ENCODE peak calls at places on chromosomes 5 and 9, in four cellular contexts. Y is A549, A is SK-N-SH, H is GM12878. O is an unnamed sample.

GRCh38 chr5:136021016-136021405 is 7.8 kb upstream of the TGFBI start:
- DNase-seq in A (no peak), H (no peak), Y (peak), O (no peak)

GRCh38 chr9:126999315-127000068 is 84.9 kb downstream of the RALGPS1 start:
- DNase-seq in H (no peak), A (no peak), Y (no peak), O (no peak)

GRCh38 chr5:170302729-170303501 is 5.3 kb upstream of the LCP2 start:
- DNase-seq in A (no peak), Y (no peak), H (peak), O (no peak)

GRCh38 chr5:104412649-104413240 is 850.2 kb upstream of the NUDT12 start:
- DNase-seq in Y (peak), A (no peak), H (no peak), O (peak)

GRCh38 chr5:42951847-42952411 is 88.2 kb downstream of the ANXA2R start:
- DNase-seq in Y (no peak), A (peak), H (no peak), O (no peak)

GRCh38 chr9:14198544-14199510 is 115.1 kb downstream of the NFIB start:
- DNase-seq in Y (no peak), A (peak), H (no peak), O (no peak)

GRCh38 chr9:111405701-111406100 is 75.7 kb upstream of the OR2K2 start:
- DNase-seq in Y (no peak), H (no peak), A (no peak), O (no peak)

GRCh38 chr5:171122372-171122771 is 186.7 kb upstream of the TLX3 start:
- DNase-seq in Y (no peak), A (peak), H (no peak), O (no peak)

GRCh38 chr5:150434502-150434901 is 15.0 kb downstream of the RPS14 start:
- DNase-seq in A (no peak), Y (no peak), H (no peak), O (peak)

GRCh38 chr5:170747851-170748250 is 35.7 kb upstream of the GABRP start:
- DNase-seq in A (peak), H (no peak), Y (peak), O (peak)

GRCh38 chr5:78591227-78591626 is 57.3 kb downstream of the LHFPL2 start:
- DNase-seq in A (no peak), Y (peak), H (no peak), O (peak)

GRCh38 chr5:116365006-116365496 is 209.6 kb downstream of the SEMA6A start:
- DNase-seq in Y (no peak), H (peak), A (no peak), O (no peak)

GRCh38 chr5:154092356-154092755 is 53.6 kb downstream of the MFAP3 start:
- DNase-seq in H (no peak), A (no peak), Y (peak), O (no peak)

GRCh38 chr9:126852289-126852688 is 8.2 kb upstream of the ZBTB34 start:
- DNase-seq in H (no peak), A (no peak), Y (no peak), O (no peak)

GRCh38 chr5:1192971-1193590 is 8.3 kb upstream of the SLC6A19 start:
- DNase-seq in Y (no peak), A (no peak), H (no peak), O (no peak)

DNA sequence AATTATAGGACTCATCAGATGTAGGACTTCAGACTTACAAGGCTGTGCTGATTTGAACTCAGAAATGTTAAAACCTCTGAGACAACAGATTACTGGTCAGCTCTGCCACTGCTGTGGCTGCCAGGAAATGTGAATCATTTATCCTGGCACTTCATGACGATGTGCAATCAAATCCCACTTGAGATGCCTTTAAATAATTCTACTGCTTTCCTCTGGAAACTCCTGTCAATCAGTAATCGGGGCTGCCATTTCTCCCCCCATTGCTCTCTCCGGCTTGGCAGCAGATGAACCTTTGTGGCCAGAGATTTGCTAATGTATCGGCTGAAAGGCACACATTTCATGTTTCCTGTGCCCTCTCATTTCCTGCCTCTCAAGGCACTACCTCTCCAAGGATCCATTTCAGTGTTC is 291.8 kb upstream of the C9orf72 start:
- DNase-seq in A (no peak), H (no peak), Y (no peak), O (no peak)
- TF ChIP-seq PBX3 in A (peak), H (no peak), Y (no peak), O (no peak)

DNA sequence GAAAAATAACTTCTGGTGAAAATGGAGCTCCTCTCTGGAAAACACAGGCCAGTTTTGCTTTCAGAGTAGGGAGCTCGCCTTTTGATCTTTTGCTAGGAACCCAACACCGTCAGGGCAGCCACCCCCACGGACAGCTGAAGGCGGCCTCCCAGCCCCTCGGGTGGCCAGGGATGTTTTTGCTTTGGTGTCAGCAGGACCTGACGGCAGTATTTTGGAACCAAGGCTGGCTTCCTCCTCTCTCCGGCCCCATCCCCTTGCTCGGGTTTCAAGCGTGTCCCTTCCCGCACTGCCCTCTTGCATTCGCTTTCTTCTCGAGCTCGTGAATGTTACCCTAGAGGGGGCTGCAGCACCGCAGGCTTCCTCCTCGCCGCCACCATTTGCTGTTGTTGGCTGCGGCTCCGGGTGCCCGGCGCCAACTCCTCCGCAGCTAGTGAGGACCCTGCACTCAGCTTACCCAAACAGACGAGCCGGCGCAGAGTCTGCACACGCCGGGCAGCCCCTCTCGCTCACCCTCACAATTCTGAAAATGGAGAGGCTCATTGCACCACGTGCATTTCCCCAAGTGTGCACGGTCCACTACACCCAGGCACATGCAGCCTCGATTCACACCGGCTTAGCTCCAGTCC is 35.5 kb upstream of the ADAMTSL1 start:
- DNase-seq in H (no peak), Y (no peak), A (peak), O (no peak)
- TF ChIP-seq PBX3 in H (no peak), Y (no peak), A (no peak), O (no peak)

GRCh38 chr9:125696106-125696647 is 10.8 kb downstream of the MAPKAP1 start:
- DNase-seq in H (no peak), Y (no peak), A (no peak), O (no peak)

GRCh38 chr9:125699870-125700269 is 7.1 kb downstream of the MAPKAP1 start:
- DNase-seq in H (no peak), Y (no peak), A (no peak), O (no peak)

GRCh38 chr9:125701351-125701750 is 5.7 kb downstream of the MAPKAP1 start:
- DNase-seq in Y (no peak), H (no peak), A (no peak), O (no peak)

GRCh38 chr9:125703662-125704061 is 3.3 kb downstream of the MAPKAP1 start:
- DNase-seq in A (no peak), Y (no peak), H (no peak), O (no peak)

DNA sequence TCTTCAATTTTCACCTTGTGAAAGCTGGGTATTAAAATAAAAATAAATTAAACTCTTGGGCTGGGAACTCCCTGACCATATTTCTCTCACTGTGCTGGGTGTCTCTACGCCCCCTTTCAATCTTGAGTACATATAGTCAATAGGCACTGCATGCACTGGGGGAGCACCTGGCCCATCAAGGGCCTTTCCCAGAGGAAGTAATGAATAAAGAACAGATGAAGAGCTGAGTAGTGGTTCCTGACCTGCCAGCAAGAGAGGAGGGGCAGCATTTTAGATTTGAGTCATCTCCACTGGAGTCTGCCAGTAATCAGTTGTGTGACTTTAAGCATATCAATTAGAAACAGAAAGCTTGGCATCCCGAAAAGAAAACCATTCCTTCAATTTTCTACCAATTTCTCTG is 6.2 kb downstream of the MAPKAP1 start:
- DNase-seq in Y (no peak), H (peak), A (no peak), O (no peak)
- TF ChIP-seq PBX3 in Y (no peak), H (peak), A (peak), O (no peak)

GRCh38 chr9:121821326-121821725 is 169.9 kb downstream of the DAB2IP start:
- DNase-seq in H (no peak), Y (no peak), A (no peak), O (no peak)

GRCh38 chr9:121824651-121825480 is 173.4 kb downstream of the DAB2IP start:
- DNase-seq in H (no peak), A (peak), Y (no peak), O (peak)

GRCh38 chr9:121822093-121823085 is 171.0 kb downstream of the DAB2IP start:
- DNase-seq in H (no peak), A (no peak), Y (no peak), O (no peak)

GRCh38 chr9:121825481-121825830 is 174.0 kb downstream of the DAB2IP start:
- DNase-seq in H (no peak), A (no peak), Y (no peak), O (no peak)

DNA sequence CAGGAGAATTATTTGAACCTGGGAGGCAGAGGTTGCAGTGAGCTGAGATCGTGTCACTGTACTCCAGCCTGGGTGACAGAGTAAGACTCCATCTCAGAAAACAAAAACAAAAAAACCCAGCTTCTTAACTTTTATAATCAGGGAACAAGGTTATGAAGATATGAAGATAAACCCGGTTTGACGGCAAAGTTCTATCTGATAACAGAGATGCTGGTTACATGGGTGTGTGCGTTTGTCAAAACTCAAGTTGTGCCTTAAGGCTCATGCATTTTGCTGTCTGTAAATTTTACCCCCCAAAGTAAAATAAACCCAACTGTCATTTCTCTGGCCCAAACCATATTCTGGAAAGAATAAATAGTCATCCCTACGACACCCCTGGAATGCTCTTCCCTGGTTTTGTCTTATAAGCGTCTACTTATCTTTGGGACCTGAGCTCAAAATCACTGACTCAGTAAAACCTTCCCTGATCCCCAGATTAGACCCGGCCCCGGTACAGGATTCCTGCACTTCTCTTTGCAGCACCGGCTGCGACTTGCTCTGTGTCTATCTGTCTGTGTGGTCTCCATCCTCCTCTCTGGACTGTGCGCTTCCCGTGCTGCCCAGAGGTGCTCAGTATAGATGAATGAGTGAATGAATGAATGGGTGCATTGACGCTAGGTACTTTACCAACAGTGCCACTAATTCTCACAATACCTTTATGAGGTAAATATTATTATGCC is 172.2 kb downstream of the DAB2IP start:
- DNase-seq in Y (no peak), A (no peak), H (no peak), O (no peak)
- TF ChIP-seq PBX3 in Y (no peak), A (no peak), H (no peak), O (no peak)

DNA sequence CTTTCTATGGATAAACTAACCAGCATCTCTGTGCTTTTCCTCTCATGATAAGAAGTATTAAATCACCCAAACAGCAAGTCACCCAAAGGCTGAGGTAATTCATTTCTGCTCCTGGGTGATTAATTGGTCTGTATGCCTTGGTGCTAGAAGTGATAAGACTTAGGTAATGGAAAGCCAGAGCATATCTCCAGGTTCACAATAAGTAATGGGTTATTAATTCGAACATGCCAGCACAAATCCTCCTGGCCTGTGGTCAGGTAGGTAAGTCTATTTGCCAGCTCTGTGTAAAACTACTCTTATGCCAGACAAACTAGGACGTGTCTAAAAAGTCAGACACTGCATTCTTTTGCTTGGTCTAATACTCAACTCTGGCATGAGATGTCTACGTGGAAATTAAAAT is 11.2 kb upstream of the ENC1 start:
- DNase-seq in Y (no peak), H (no peak), A (no peak), O (no peak)
- TF ChIP-seq PBX3 in Y (no peak), H (no peak), A (no peak), O (no peak)

GRCh38 chr5:94888674-94889073 is 270.2 kb downstream of the SLF1 start:
- DNase-seq in A (no peak), Y (no peak), H (no peak), O (no peak)

GRCh38 chr5:94891565-94892362 is 273.3 kb downstream of the SLF1 start:
- DNase-seq in A (no peak), H (no peak), Y (no peak), O (no peak)

GRCh38 chr5:94890907-94891306 is 272.4 kb downstream of the SLF1 start:
- DNase-seq in Y (no peak), A (no peak), H (no peak), O (no peak)

GRCh38 chr5:94893404-94894145 is 275.1 kb downstream of the SLF1 start:
- DNase-seq in H (no peak), A (peak), Y (peak), O (no peak)
- TF ChIP-seq PBX3 in H (no peak), A (no peak), Y (no peak), O (no peak)

DNA sequence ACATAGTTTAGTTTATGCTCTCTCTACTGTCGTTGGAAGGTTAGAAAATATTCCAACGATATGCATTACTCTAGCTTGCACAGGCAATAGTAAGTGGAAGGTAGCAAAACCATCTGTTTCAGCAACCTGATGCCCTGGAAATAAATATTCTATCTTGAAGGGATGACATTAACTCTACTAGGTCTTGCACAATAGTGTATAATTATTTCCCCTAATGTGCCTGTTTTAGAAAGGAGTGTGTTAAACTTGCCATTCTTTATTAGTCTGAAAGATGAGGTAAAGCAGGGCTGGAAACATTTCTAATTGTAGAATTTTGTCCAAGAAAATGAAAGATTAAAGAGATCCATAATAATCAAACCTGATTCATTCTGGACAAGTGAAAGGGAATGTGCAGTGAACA is 111.0 kb downstream of the PCSK5 start:
- DNase-seq in A (no peak), Y (no peak), H (no peak), O (no peak)
- TF ChIP-seq PBX3 in A (no peak), Y (no peak), H (no peak), O (no peak)

GRCh38 chr9:18761742-18762141 is 271.3 kb downstream of the SAXO1 start:
- DNase-seq in H (no peak), A (no peak), Y (no peak), O (no peak)
- TF ChIP-seq PBX3 in H (no peak), A (no peak), Y (no peak), O (no peak)

GRCh38 chr9:84866402-84866801 is 196.9 kb downstream of the NTRK2 start:
- DNase-seq in H (no peak), A (no peak), Y (no peak), O (no peak)

GRCh38 chr9:84860423-84861115 is 191.0 kb downstream of the NTRK2 start:
- DNase-seq in H (no peak), Y (no peak), A (no peak), O (no peak)

GRCh38 chr9:84862308-84862707 is 192.8 kb downstream of the NTRK2 start:
- DNase-seq in Y (no peak), H (no peak), A (no peak), O (no peak)

GRCh38 chr9:84863372-84863771 is 193.8 kb downstream of the NTRK2 start:
- DNase-seq in Y (no peak), A (no peak), H (no peak), O (no peak)

DNA sequence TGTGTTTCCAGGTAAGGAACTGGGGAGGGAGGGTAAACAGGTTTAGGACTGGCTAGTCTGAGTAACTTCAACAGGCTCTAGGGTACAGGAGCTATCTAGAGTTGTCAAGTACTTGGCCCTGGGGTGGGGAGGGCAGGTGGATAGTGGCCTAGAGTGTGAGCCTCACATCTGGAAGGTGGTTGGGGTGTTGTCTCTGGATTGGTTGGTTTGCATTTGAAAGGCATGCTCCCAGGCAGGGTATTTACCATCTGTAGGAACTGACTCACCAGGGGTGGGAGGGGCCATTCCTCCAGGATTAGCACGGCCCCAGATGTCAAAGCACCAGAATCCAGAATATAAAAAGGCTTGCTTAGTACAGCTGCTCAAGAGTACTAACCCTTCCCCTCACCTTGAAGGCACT is 193.3 kb downstream of the NTRK2 start:
- DNase-seq in A (no peak), Y (peak), H (no peak), O (no peak)
- TF ChIP-seq PBX3 in A (no peak), Y (no peak), H (no peak), O (no peak)

O was measured in HepG2.